ENCODE peak calls at places on chromosomes 13 and 19, in seven cellular contexts. L, K, E, W, T, J and Y are unnamed samples.

GRCh38 chr13:24165746-24166145 is 5.2 kb downstream of the SPATA13 start:
- DNase-seq in E (peak; percentile 22), K (no peak), W (no peak), L (no peak), J (no peak), T (peak; percentile 16), Y (no peak)

GRCh38 chr13:94249512-94249911 is 230.0 kb downstream of the DCT start:
- DNase-seq in L (no peak), W (no peak), K (no peak), J (no peak), E (no peak), T (no peak), Y (no peak)

GRCh38 chr19:45153339-45154063 is 7.3 kb downstream of the NKPD1 start:
- DNase-seq in W (peak; percentile 78), K (no peak), E (no peak), L (no peak), T (peak; percentile 34), J (no peak), Y (no peak)

GRCh38 chr19:34382471-34382870 is 17.5 kb downstream of the GPI start:
- DNase-seq in L (no peak), T (no peak), E (no peak), W (no peak), J (no peak), K (no peak), Y (no peak)

GRCh38 chr19:41993612-41994483 is at the start of gene ATP1A3:
- DNase-seq in W (peak; percentile 79), L (peak; percentile 31), T (peak; percentile 39), J (no peak), E (peak; percentile 66), K (no peak), Y (no peak)

GRCh38 chr19:16062789-16063188 is 13.5 kb upstream of the TPM4 start:
- DNase-seq in W (peak; percentile 84), L (no peak), J (no peak), K (no peak), T (peak; percentile 45), E (peak; percentile 38), Y (no peak)

GRCh38 chr13:113653264-113654174 is 4.5 kb downstream of the ATP4B start:
- DNase-seq in L (no peak), E (no peak), T (no peak), K (peak; percentile 4), J (peak; percentile 5), W (peak; percentile 7), Y (no peak)

GRCh38 chr19:34276614-34277013 is 22.3 kb downstream of the GARRE1 start:
- DNase-seq in E (no peak), W (no peak), K (no peak), T (peak; percentile 25), L (no peak), J (no peak), Y (no peak)

GRCh38 chr13:99399623-99399974 is 92.4 kb upstream of the GPR183 start:
- DNase-seq in K (no peak), J (no peak), L (no peak), T (no peak), E (no peak), W (no peak), Y (no peak)

GRCh38 chr13:30744056-30744684 is 8.8 kb downstream of the ALOX5AP start:
- DNase-seq in K (peak; percentile 28), L (peak; percentile 19), E (peak; percentile 36), W (no peak), J (no peak), T (peak; percentile 36), Y (no peak)

GRCh38 chr19:52170863-52171320 is 529 bp downstream of the ZNF836 start:
- DNase-seq in E (no peak), J (no peak), W (peak; percentile 32), T (peak; percentile 10), K (peak; percentile 41), L (no peak), Y (no peak)

GRCh38 chr19:9854282-9854846 is 19.2 kb downstream of the PIN1 start:
- DNase-seq in E (no peak), J (no peak), L (no peak), K (no peak), T (no peak), W (no peak), Y (no peak)

GRCh38 chr13:110826861-110827672 is 87.8 kb downstream of the ANKRD10 start:
- DNase-seq in L (no peak), J (no peak), E (no peak), K (no peak), W (no peak), T (no peak), Y (no peak)

GRCh38 chr19:31461814-31462539 is 112.7 kb upstream of the TSHZ3 start:
- DNase-seq in L (no peak), K (no peak), E (no peak), W (no peak), T (no peak), J (no peak), Y (no peak)

DNA sequence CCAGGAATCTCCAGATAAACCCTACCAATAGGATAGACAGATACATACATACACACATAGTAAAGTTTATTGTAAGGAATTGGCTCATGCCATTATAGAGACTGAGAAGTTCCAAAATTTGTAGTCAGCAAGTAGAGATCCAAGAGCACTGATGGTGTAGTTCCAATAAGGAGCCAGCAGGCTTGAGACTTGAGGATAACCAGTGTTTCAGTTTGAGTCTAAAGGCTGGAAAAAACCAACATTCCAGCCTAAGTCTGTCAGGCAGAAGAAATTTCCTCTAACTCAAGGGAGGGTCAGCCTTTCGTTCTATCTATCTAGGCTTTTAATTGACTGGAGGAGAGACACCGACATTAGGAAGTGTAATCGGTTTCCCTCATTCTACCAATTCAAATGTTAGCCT is 110.2 kb upstream of the TSHZ3 start:
- DNase-seq in K (no peak), W (no peak), J (no peak), L (no peak), E (no peak), T (no peak), Y (no peak)
- TF ChIP-seq CTCF in K (no peak), W (no peak), J (no peak), L (no peak), E (no peak), T (no peak), Y (no peak)

GRCh38 chr19:53431399-53432087 is at the start of gene ZNF761:
- DNase-seq in T (peak; percentile 96), J (peak; percentile 89), K (peak; percentile 93), W (peak; percentile 99), L (peak; percentile 84), E (peak; percentile 99), Y (peak; percentile 98)
- TF ChIP-seq CTCF in T (peak; percentile 59), J (peak; percentile 56), K (peak; percentile 43), W (no peak), L (peak; percentile 33), E (peak; percentile 11), Y (peak; percentile 62)

GRCh38 chr13:89382986-89383385 is 1711.8 kb downstream of the SLITRK5 start:
- DNase-seq in J (no peak), E (no peak), L (no peak), W (no peak), T (no peak), K (no peak), Y (no peak)
- TF ChIP-seq CTCF in J (no peak), E (no peak), L (no peak), W (no peak), T (no peak), K (no peak), Y (no peak)

GRCh38 chr19:19409235-19410030 is 4.0 kb downstream of the GATAD2A start:
- DNase-seq in K (no peak), L (no peak), E (peak; percentile 87), J (no peak), T (no peak), W (no peak), Y (no peak)

GRCh38 chr19:19404879-19405860 is at the start of gene GATAD2A:
- DNase-seq in K (peak; percentile 92), T (peak; percentile 88), W (peak; percentile 90), L (peak; percentile 78), J (peak; percentile 92), E (peak; percentile 92), Y (peak; percentile 97)

GRCh38 chr19:19407640-19407933 is 2.1 kb downstream of the GATAD2A start:
- DNase-seq in T (no peak), L (no peak), K (no peak), J (no peak), E (no peak), W (no peak), Y (no peak)

GRCh38 chr19:19405919-19406877 is 723 bp downstream of the GATAD2A start:
- DNase-seq in T (peak; percentile 52), K (peak; percentile 43), E (peak; percentile 41), W (peak; percentile 70), J (no peak), L (no peak), Y (no peak)

DNA sequence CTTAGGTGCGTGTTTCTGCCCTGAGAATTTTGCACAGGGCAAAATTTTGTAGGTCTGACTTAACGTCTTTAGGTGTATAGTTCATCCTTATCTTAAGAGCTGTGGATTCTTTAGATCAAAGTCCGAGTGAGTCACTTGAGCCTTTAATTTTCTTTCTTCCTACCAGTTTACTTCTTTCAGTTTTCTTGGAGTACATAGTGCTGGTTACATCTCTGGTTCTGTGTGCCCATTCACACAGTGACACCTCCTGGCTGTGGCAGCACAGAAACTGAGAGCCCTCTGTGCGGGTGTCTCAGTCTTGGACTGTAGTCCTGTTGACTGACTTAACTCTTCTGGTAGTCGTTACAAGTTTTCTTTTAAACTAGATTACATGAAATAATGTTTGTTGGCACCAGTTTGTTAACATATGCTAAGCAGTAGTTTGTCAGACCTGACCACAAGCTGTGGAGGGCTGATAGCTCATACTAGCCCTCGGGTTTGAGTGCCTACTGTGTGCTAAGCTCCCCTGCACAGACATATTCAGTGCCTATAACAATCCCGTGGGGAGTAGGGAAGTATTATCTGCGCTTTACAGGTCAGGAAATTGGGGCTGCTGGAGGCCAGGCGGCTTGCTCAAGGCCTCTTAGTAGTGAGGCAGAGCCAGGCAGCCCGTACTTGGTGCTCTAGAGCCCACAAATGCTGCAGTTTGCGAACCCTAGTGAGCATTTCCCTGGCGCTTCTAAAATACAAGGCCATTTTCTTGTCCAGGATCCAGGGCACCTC is 1.6 kb downstream of the GATAD2A start:
- DNase-seq in K (no peak), T (peak; percentile 78), L (no peak), W (no peak), J (no peak), E (peak; percentile 64), Y (no peak)
- TF ChIP-seq CTCF in K (peak; percentile 18), T (peak; percentile 47), L (peak; percentile 44), W (no peak), J (peak; percentile 23), E (peak; percentile 60), Y (peak; percentile 58)